ENCODE peak calls at places on chromosomes 6 and 20, in nine cellular contexts. Z, Y, O, P, A, M, W, T and L are unnamed samples.

GRCh38 chr6:43984442-43985321 is 142.6 kb downstream of the MRPL14 start:
- DNase-seq in W (no peak), Z (no peak), Y (no peak), T (no peak), O (no peak), M (no peak), A (no peak), P (peak), L (no peak)

GRCh38 chr20:62030834-62031434 is 34.7 kb downstream of the TAF4 start:
- DNase-seq in Z (no peak), T (no peak), P (no peak), A (no peak), W (no peak), Y (no peak), M (no peak), O (peak), L (peak)

GRCh38 chr6:136034422-136034821 is 182.9 kb downstream of the PDE7B start:
- DNase-seq in T (no peak), P (no peak), M (no peak), Y (no peak), A (no peak), W (no peak), O (no peak), Z (no peak), L (no peak)

GRCh38 chr20:57464642-57465211 is 60.2 kb downstream of the CTCFL start:
- DNase-seq in O (no peak), T (peak), Z (peak), M (no peak), A (no peak), Y (no peak), P (no peak), W (no peak), L (no peak)

GRCh38 chr20:11712611-11713160 is 205.0 kb upstream of the BTBD3 start:
- DNase-seq in O (no peak), T (no peak), P (no peak), Y (no peak), W (no peak), Z (no peak), M (no peak), A (no peak), L (no peak)

GRCh38 chr6:108157972-108158441 is 7.8 kb upstream of the NR2E1 start:
- DNase-seq in Z (no peak), O (no peak), T (no peak), M (no peak), W (no peak), Y (no peak), A (no peak), P (no peak), L (no peak)

GRCh38 chr6:122669868-122670267 is 59.7 kb downstream of the PKIB start:
- DNase-seq in W (no peak), T (no peak), P (no peak), M (no peak), O (no peak), A (no peak), Z (no peak), Y (no peak), L (no peak)

GRCh38 chr6:145406733-145407256 is 328.5 kb downstream of the EPM2A start:
- DNase-seq in P (no peak), O (no peak), T (no peak), Z (no peak), M (no peak), Y (no peak), A (no peak), W (no peak), L (no peak)

GRCh38 chr6:129507846-129508245 is 202.1 kb downstream of the ARHGAP18 start:
- DNase-seq in Y (no peak), P (no peak), O (no peak), A (no peak), W (no peak), M (no peak), T (no peak), Z (no peak), L (no peak)

GRCh38 chr6:130046711-130047439 is 28.5 kb downstream of the L3MBTL3 start:
- DNase-seq in M (no peak), T (no peak), Z (no peak), A (no peak), Y (no peak), W (no peak), O (no peak), P (no peak), L (no peak)

GRCh38 chr6:36683145-36683655 is 4.7 kb downstream of the CDKN1A start:
- DNase-seq in W (no peak), M (peak), A (no peak), P (no peak), T (no peak), Z (no peak), O (no peak), Y (no peak), L (no peak)

GRCh38 chr6:147699637-147700036 is 191.1 kb downstream of the SAMD5 start:
- DNase-seq in Y (no peak), W (no peak), P (no peak), O (no peak), Z (peak), T (no peak), M (no peak), A (peak), L (no peak)

GRCh38 chr20:9570612-9571011 is 56.2 kb downstream of the LAMP5 start:
- DNase-seq in W (no peak), P (no peak), A (no peak), Y (no peak), T (no peak), Z (no peak), M (no peak), O (no peak), L (no peak)

GRCh38 chr20:9574182-9574581 is 59.8 kb downstream of the LAMP5 start:
- DNase-seq in W (no peak), M (no peak), T (no peak), Z (no peak), A (no peak), O (no peak), Y (no peak), P (no peak), L (no peak)

GRCh38 chr20:9573598-9573997 is 59.2 kb downstream of the LAMP5 start:
- DNase-seq in W (no peak), P (no peak), Z (no peak), A (no peak), Y (no peak), O (no peak), M (no peak), T (no peak), L (no peak)

GRCh38 chr20:9571783-9572182 is 57.4 kb downstream of the LAMP5 start:
- DNase-seq in W (no peak), P (no peak), Y (no peak), O (no peak), M (no peak), Z (no peak), A (no peak), T (no peak), L (no peak)

GRCh38 chr20:9572690-9573089 is 58.3 kb downstream of the LAMP5 start:
- DNase-seq in W (peak), P (no peak), A (no peak), T (no peak), Y (no peak), M (no peak), O (no peak), Z (no peak), L (no peak)
- TF ChIP-seq POLR2AphosphoS5 in W (no peak), P (no peak), A (no peak), T (no peak), Y (no peak), M (no peak), O (no peak), Z (no peak), L (no peak)

GRCh38 chr20:4162766-4163165 is 147.4 kb upstream of the RNF24 start:
- DNase-seq in Z (no peak), Y (no peak), A (no peak), W (no peak), M (no peak), O (no peak), T (peak), P (no peak), L (no peak)

GRCh38 chr20:4166726-4167035 is 151.3 kb upstream of the RNF24 start:
- DNase-seq in T (no peak), A (no peak), Z (no peak), M (no peak), O (no peak), P (no peak), Y (no peak), W (no peak), L (no peak)

GRCh38 chr20:4167261-4168004 is 152.1 kb upstream of the RNF24 start:
- DNase-seq in P (no peak), M (no peak), Z (no peak), Y (no peak), W (no peak), T (no peak), A (no peak), O (no peak), L (no peak)

GRCh38 chr20:4164246-4164645 is 148.9 kb upstream of the RNF24 start:
- DNase-seq in O (no peak), A (no peak), Z (no peak), Y (no peak), T (peak), M (no peak), P (no peak), W (no peak), L (no peak)

DNA sequence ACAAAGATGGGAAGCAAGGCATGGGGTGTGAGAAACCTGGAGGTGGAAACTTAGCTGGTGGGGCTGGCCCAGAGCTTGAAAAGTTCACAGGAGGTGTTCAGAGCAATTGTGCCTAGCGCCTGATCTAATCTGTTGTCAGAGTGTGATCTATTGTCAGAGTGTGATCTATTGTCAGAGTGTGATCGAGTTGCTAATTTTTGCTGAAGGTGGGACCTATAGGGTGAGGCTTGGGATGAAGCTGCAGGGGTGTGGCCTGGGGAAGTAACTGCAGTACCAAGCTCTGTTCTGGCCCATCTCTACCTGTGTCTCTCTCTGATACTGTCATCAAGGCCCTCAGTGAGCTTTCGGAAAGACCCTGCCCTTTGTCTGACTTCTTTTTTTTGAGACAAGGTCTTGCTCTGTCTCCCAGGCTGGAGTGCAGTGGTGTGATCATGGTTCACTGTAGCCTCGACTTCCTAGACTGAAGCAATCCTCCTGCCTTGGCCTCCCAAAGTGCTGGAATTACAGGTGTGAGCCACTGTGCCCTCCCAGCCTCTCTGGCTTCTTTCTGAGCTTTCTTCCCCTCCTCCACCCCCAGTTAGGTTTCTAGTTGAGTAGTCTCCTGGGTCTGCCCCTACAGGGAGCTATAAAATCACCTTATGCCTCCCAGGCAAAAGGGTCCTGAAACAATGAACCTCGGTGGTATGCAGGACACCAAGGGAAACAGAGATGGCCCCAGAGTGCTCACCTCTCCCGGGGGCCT is 150.8 kb upstream of the RNF24 start:
- DNase-seq in W (no peak), T (no peak), M (no peak), P (no peak), O (no peak), A (no peak), Z (no peak), Y (no peak), L (no peak)
- TF ChIP-seq POLR2A in W (no peak), T (no peak), M (no peak), P (no peak), O (no peak), A (no peak), Z (no peak), Y (no peak), L (no peak)

GRCh38 chr20:19917110-19917509 is 100.1 kb upstream of the NAA20 start:
- DNase-seq in P (no peak), A (no peak), Z (no peak), O (no peak), M (no peak), W (no peak), Y (no peak), T (no peak), L (no peak)

GRCh38 chr20:19911810-19912382 is 105.3 kb upstream of the NAA20 start:
- DNase-seq in W (no peak), A (no peak), O (no peak), Z (no peak), M (no peak), P (no peak), T (no peak), Y (no peak), L (no peak)

GRCh38 chr20:19913927-19914614 is 103.1 kb upstream of the NAA20 start:
- DNase-seq in T (no peak), W (no peak), P (no peak), Z (no peak), M (no peak), Y (no peak), O (no peak), A (peak), L (no peak)

GRCh38 chr20:19918965-19919329 is 98.2 kb upstream of the NAA20 start:
- DNase-seq in W (no peak), Z (no peak), P (no peak), O (no peak), M (no peak), A (no peak), T (no peak), Y (no peak), L (no peak)

DNA sequence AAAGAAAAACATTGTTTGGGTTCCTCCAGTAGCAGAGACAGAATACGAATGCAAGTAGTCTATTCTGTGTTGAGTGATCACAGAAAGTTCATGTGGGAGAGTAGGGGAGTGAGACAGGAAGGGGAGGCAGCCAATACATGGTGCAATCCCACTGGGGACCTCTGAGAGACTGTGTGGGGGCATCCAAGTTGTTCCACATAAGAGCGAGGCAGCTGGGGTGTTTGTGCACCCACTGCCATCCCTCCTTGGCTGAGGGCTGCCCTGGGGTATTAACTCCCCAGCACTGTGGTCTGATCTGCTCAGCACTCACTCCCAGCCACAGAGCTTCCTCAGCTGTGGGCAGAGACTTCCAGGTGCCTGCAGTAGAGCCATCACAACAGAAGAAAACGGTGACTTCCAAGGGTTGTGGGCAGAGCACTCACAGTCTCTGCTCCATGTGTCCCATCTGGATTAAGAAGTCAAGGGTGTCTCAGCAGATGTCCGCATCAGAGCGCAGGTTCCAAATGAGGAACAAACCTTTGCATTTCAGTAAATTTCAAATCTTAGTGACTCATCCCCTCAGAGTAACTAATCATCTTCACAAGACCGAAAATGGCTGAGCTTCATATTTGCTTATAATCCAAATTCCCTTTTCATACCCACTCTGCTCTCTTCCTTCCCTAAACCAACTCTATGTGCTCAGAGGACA is 101.9 kb upstream of the NAA20 start:
- DNase-seq in P (no peak), Y (no peak), M (no peak), A (no peak), T (no peak), O (no peak), Z (no peak), W (no peak), L (no peak)
- TF ChIP-seq POLR2AphosphoS5 in P (no peak), Y (no peak), M (no peak), A (no peak), T (no peak), O (peak), Z (no peak), W (no peak), L (no peak)

DNA sequence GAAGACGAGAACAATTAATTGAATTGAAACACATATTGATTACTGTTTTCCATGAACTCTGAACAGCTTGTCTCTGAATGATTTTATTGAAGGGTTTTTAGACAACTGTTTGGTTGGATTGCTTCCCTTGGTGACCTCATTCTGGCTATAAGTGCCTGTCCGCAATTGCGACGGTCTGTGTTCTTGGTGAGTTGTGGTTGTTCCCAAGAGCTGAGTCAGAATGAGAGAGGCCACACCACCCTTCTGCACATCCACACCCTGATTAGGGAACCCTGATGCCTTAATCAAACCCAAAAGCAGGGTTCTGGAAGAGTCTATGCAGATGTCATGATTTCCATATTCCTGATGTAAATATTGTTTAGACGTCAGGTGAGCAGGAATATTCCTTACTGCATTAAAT is 747.0 kb downstream of the PTPRT start:
- DNase-seq in T (no peak), A (no peak), Z (no peak), M (no peak), W (no peak), Y (no peak), P (no peak), O (no peak), L (no peak)
- TF ChIP-seq POLR2A in T (no peak), A (no peak), Z (no peak), M (no peak), W (no peak), Y (no peak), P (no peak), O (no peak), L (no peak)

DNA sequence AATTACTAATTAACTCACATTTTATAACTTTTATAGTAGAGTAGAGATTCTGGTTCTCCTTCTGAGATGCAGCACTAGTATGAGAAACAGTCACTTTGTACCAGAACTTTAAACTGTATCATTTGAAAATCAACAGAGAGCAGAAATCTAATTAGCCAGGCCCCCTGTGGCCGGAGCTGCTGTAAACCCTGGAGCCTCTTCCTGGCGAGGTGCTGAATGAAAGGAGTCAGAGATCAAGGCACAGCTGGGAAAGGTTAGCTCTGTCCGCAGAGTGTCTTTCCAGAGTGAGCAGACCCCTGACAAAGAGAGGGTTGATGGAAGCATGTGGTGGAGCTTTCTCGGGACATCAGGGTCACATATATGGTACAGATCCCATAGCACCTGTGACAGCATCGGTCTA is 703.8 kb downstream of the RFPL4B start:
- DNase-seq in W (peak), M (no peak), T (no peak), P (no peak), O (no peak), Z (no peak), A (peak), Y (no peak), L (no peak)
- TF ChIP-seq POLR2AphosphoS5 in W (no peak), M (no peak), T (no peak), P (no peak), O (no peak), Z (no peak), A (no peak), Y (no peak), L (no peak)

DNA sequence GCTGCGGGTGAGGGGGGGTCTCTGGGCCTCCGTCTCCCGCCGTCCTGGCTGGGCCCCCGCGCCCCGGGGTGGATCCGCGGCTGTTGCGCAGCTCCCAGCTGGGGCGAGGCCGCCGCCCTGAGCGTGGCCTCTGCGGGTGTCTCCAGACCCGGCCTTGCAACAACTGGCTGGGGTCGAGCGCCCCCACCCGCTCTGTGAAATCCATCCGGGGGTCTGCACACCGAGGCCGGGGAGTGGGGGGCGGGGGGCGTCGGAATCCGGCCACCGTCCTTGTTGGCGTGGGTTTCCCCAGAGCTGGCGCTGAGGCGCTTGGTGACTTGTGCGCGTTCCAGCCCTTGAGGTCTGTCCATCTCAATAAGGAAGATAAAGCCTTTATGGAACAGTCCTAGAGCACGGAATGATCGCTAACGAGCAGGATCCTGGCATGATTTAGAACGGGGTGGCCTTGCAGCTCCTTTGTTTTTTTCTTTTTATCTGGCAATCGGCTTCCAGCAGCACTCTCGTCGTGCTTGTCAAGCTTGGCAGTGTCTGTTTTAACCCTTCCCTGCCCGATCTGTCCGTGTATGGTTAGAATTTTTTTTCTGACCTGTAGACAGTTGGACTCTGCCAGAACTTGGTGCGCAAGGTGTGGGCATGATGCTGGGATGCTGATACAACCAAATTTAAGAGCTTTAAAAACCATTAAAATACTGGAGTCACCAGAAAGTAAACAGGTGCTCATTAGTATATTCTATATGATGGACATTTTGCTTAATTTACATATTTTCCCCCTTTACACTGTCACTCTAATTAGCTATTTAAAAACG is 675 bp downstream of the DSTN start:
- DNase-seq in P (peak), M (peak), Z (peak), O (peak), A (peak), T (no peak), W (no peak), Y (peak), L (peak)
- TF ChIP-seq POLR2A in P (no peak), M (no peak), Z (no peak), O (no peak), A (no peak), T (no peak), W (no peak), Y (peak), L (no peak)